ENCODE peak calls at places on chromosomes 7 and 10, in four cellular contexts. Y, Q, R and H are unnamed samples.

GRCh38 chr7:70392870-70393269 is 739.1 kb upstream of the GALNT17 start:
- DNase-seq in Y (no peak), R (peak), Q (peak), H (no peak)

GRCh38 chr10:52314822-52315552 is 906 bp downstream of the DKK1 start:
- DNase-seq in Q (no peak), R (peak), Y (peak), H (no peak)

GRCh38 chr7:70455925-70456324 is 676.0 kb upstream of the GALNT17 start:
- DNase-seq in R (no peak), Q (no peak), Y (no peak), H (no peak)

GRCh38 chr7:12715372-12716133 is 28.1 kb downstream of the ARL4A start:
- DNase-seq in R (peak), Q (peak), Y (peak), H (peak)

GRCh38 chr10:59839576-59839975 is 66.8 kb downstream of the CCDC6 start:
- DNase-seq in R (no peak), Q (no peak), Y (peak), H (no peak)

GRCh38 chr7:117673367-117673766 is 193.5 kb downstream of the CFTR start:
- DNase-seq in Q (peak), R (no peak), Y (no peak), H (no peak)

GRCh38 chr10:123613346-123613850 is 52.8 kb upstream of the GPR26 start:
- DNase-seq in Q (no peak), Y (no peak), R (no peak), H (no peak)

GRCh38 chr10:16592327-16592854 is 70.7 kb upstream of the C1QL3 start:
- DNase-seq in Q (no peak), Y (no peak), R (no peak), H (no peak)